ENCODE peak calls at places on chromosomes 2 and 18, in eight cellular contexts. X is naive thymus-derived CD4-positive, alpha-beta T cell; Z is ureter; S is cardiac muscle cell; I is stimulated activated CD8-positive, alpha-beta memory T cell treated with anti-CD3 and anti-CD28 coated beads, Interleukin-15, amount 100 ng/mL, for 24 hours; N is DMS 273 treated with DMSO at 0.1 percent for 48 hours; C is heart right ventricle; J is HTR-8/SVneo. M is an unnamed sample.

GRCh38 chr2:36824281-36824680 is 127.8 kb downstream of the VIT start:
- DNase-seq in S (no peak), J (no peak), N (no peak), I (no peak), X (no peak), C (no peak), Z (no peak), M (no peak)

GRCh38 chr18:3452750-3453539 is 3.0 kb downstream of the TGIF1 start:
- DNase-seq in I (no peak), J (no peak), N (no peak), Z (no peak), C (no peak), X (peak), S (no peak), M (peak)

GRCh38 chr2:58032751-58033055 is 13.9 kb upstream of the VRK2 start:
- DNase-seq in J (no peak), X (no peak), I (no peak), C (no peak), N (no peak), S (no peak), Z (no peak), M (no peak)

GRCh38 chr2:209208211-209208610 is 215.6 kb upstream of the MAP2 start:
- DNase-seq in Z (no peak), J (peak), S (peak), X (no peak), C (no peak), N (no peak), I (no peak), M (no peak)

GRCh38 chr2:85281553-85281952 is 46.2 kb downstream of the TGOLN2 start:
- DNase-seq in X (no peak), I (no peak), J (no peak), S (no peak), C (no peak), Z (no peak), N (no peak), M (no peak)

GRCh38 chr18:56286775-56287174 is 351.6 kb downstream of the TXNL1 start:
- DNase-seq in X (no peak), S (no peak), Z (no peak), I (no peak), J (no peak), N (no peak), C (no peak), M (no peak)

GRCh38 chr18:3186678-3187658 is 32.8 kb downstream of the MYOM1 start:
- DNase-seq in N (no peak), C (no peak), J (no peak), X (no peak), Z (no peak), I (no peak), S (peak), M (no peak)

GRCh38 chr2:136131961-136132839 is 14.3 kb upstream of the CXCR4 start:
- DNase-seq in I (no peak), C (no peak), J (no peak), Z (no peak), N (no peak), X (peak), S (no peak), M (peak)

GRCh38 chr18:75213610-75214009 is 3.0 kb downstream of the TSHZ1 start:
- DNase-seq in I (no peak), X (no peak), J (no peak), N (no peak), C (no peak), Z (no peak), S (no peak), M (no peak)

GRCh38 chr2:47015730-47016129 is 100.1 kb upstream of the MCFD2 start:
- DNase-seq in C (no peak), N (no peak), I (no peak), J (no peak), Z (no peak), S (no peak), X (no peak), M (no peak)

GRCh38 chr2:171999125-171999524 is 628 bp upstream of the METAP1D start:
- DNase-seq in N (no peak), X (no peak), Z (no peak), S (no peak), I (no peak), C (no peak), J (no peak), M (no peak)

GRCh38 chr18:62164855-62165487 is 21.9 kb downstream of the PIGN start:
- DNase-seq in I (no peak), S (no peak), N (no peak), C (no peak), Z (no peak), J (no peak), X (no peak), M (no peak)

GRCh38 chr2:27683390-27684071 is 19.8 kb downstream of the SLC4A1AP start:
- DNase-seq in C (peak), S (peak), J (peak), Z (peak), X (peak), N (peak), I (peak), M (peak)

GRCh38 chr18:62741118-62741566 is 25.8 kb downstream of the PHLPP1 start:
- DNase-seq in X (no peak), C (no peak), I (no peak), N (no peak), J (no peak), Z (no peak), S (no peak), M (no peak)

GRCh38 chr2:68569604-68570003 is 73.8 kb upstream of the PROKR1 start:
- DNase-seq in S (no peak), X (no peak), N (no peak), J (no peak), Z (no peak), I (no peak), C (no peak), M (no peak)

GRCh38 chr18:35386600-35387366 is 9.6 kb upstream of the ZNF396 start:
- DNase-seq in N (peak), J (peak), S (peak), Z (peak), I (no peak), X (peak), C (peak), M (peak)

GRCh38 chr2:152468832-152469692 is 134.1 kb downstream of the FMNL2 start:
- DNase-seq in I (no peak), S (no peak), J (no peak), Z (no peak), X (no peak), N (no peak), C (no peak), M (no peak)

GRCh38 chr18:77461062-77461693 is 211.5 kb downstream of the GALR1 start:
- DNase-seq in X (no peak), C (peak), S (no peak), I (no peak), N (no peak), Z (no peak), J (no peak), M (no peak)

GRCh38 chr2:127604986-127605385 is 41.0 kb upstream of the GPR17 start:
- DNase-seq in J (no peak), X (no peak), I (no peak), N (no peak), S (no peak), C (no peak), Z (peak), M (no peak)

GRCh38 chr2:4628931-4629565 is 925.7 kb downstream of the DCDC2C start:
- DNase-seq in I (no peak), N (no peak), X (no peak), S (peak), Z (no peak), J (no peak), C (no peak), M (no peak)

GRCh38 chr18:56727399-56727798 is 76.2 kb downstream of the WDR7 start:
- DNase-seq in J (no peak), X (no peak), N (no peak), S (no peak), C (no peak), I (no peak), Z (no peak), M (no peak)

GRCh38 chr18:62715439-62715792 is at the start of gene PHLPP1:
- DNase-seq in C (no peak), N (no peak), Z (no peak), J (no peak), X (no peak), S (no peak), I (no peak), M (no peak)

GRCh38 chr2:43025709-43026290 is 200.6 kb downstream of the ZFP36L2 start:
- DNase-seq in I (no peak), S (no peak), X (no peak), Z (no peak), C (no peak), J (no peak), N (no peak), M (no peak)

GRCh38 chr2:125711081-125711480 is 944.9 kb upstream of the GYPC start:
- DNase-seq in C (no peak), Z (no peak), N (no peak), X (no peak), I (no peak), J (no peak), S (no peak), M (no peak)

GRCh38 chr2:191839918-191840804 is 6.7 kb downstream of the CAVIN2 start:
- DNase-seq in X (no peak), N (no peak), S (peak), J (no peak), C (no peak), I (no peak), Z (no peak), M (no peak)

GRCh38 chr18:71027531-71027930 is 738.7 kb downstream of the SOCS6 start:
- DNase-seq in S (no peak), X (no peak), J (no peak), Z (no peak), N (no peak), C (no peak), I (no peak), M (no peak)

GRCh38 chr2:100063459-100063953 is 78.9 kb downstream of the AFF3 start:
- DNase-seq in X (no peak), S (no peak), Z (no peak), I (no peak), J (no peak), N (no peak), C (no peak), M (no peak)

GRCh38 chr2:48282281-48282680 is 247.7 kb upstream of the STON1 start:
- DNase-seq in C (no peak), Z (no peak), N (no peak), I (no peak), X (no peak), J (no peak), S (no peak), M (no peak)

M was measured in activated T-cell treated with anti-CD3 and anti-CD28 coated beads, Interleukin-2, amount 50 U/mL, for 1 hour.